ENCODE peak calls at places on chromosome 17, in six cellular contexts. One of them, this sample, is unnamed.

GRCh38 chr17:34613064-34614019 is 34.0 kb downstream of the TMEM132E start:
- DNase-seq in breast epithelium: peak
- DNase-seq in AG10803: no peak
- DNase-seq in heart left ventricle: no peak
- DNase-seq in adipocyte: no peak
- DNase-seq in ascending aorta: no peak
- DNase-seq in this sample: no peak

GRCh38 chr17:64120159-64120558 is 9.8 kb downstream of the ERN1 start:
- DNase-seq in breast epithelium: no peak
- DNase-seq in AG10803: no peak
- DNase-seq in heart left ventricle: no peak
- DNase-seq in adipocyte: no peak
- DNase-seq in ascending aorta: no peak
- DNase-seq in this sample: no peak

GRCh38 chr17:72707881-72708280 is 384.6 kb downstream of the SLC39A11 start:
- DNase-seq in breast epithelium: no peak
- DNase-seq in AG10803: no peak
- DNase-seq in heart left ventricle: no peak
- DNase-seq in adipocyte: no peak
- DNase-seq in ascending aorta: no peak
- DNase-seq in this sample: no peak

GRCh38 chr17:68910256-68910705 is 44.9 kb downstream of the ABCA8 start:
- DNase-seq in breast epithelium: no peak
- DNase-seq in AG10803: no peak
- DNase-seq in heart left ventricle: no peak
- DNase-seq in adipocyte: no peak
- DNase-seq in ascending aorta: no peak
- DNase-seq in this sample: peak

GRCh38 chr17:15185625-15185991 is 79.5 kb downstream of the PMP22 start:
- DNase-seq in breast epithelium: no peak
- DNase-seq in AG10803: peak
- DNase-seq in heart left ventricle: no peak
- DNase-seq in adipocyte: peak
- DNase-seq in ascending aorta: peak
- DNase-seq in this sample: peak

GRCh38 chr17:45270828-45271418 is 9.0 kb upstream of the SPATA32 start:
- DNase-seq in breast epithelium: no peak
- DNase-seq in AG10803: no peak
- DNase-seq in heart left ventricle: no peak
- DNase-seq in adipocyte: no peak
- DNase-seq in ascending aorta: no peak
- DNase-seq in this sample: no peak

GRCh38 chr17:82767041-82767754 is 15.3 kb downstream of the TBCD start:
- DNase-seq in breast epithelium: no peak
- DNase-seq in AG10803: peak
- DNase-seq in heart left ventricle: no peak
- DNase-seq in adipocyte: peak
- DNase-seq in ascending aorta: no peak
- DNase-seq in this sample: no peak

GRCh38 chr17:48995871-48996695 is 1.1 kb upstream of the IGF2BP1 start:
- DNase-seq in breast epithelium: no peak
- DNase-seq in AG10803: no peak
- DNase-seq in heart left ventricle: no peak
- DNase-seq in adipocyte: peak
- DNase-seq in ascending aorta: no peak
- DNase-seq in this sample: no peak

GRCh38 chr17:75079023-75079373 is 8.8 kb upstream of the SLC16A5 start:
- DNase-seq in breast epithelium: peak
- DNase-seq in AG10803: no peak
- DNase-seq in heart left ventricle: no peak
- DNase-seq in adipocyte: no peak
- DNase-seq in ascending aorta: no peak
- DNase-seq in this sample: no peak

GRCh38 chr17:58312824-58313223 is 15.8 kb downstream of the TSPOAP1 start:
- DNase-seq in breast epithelium: no peak
- DNase-seq in AG10803: no peak
- DNase-seq in heart left ventricle: no peak
- DNase-seq in adipocyte: no peak
- DNase-seq in ascending aorta: no peak
- DNase-seq in this sample: no peak

GRCh38 chr17:80432350-80432955 is 17.5 kb downstream of the ENDOV start:
- DNase-seq in breast epithelium: no peak
- DNase-seq in AG10803: no peak
- DNase-seq in heart left ventricle: peak
- DNase-seq in adipocyte: no peak
- DNase-seq in ascending aorta: no peak
- DNase-seq in this sample: no peak

GRCh38 chr17:36652716-36653115 is 51.3 kb downstream of the MRM1 start:
- DNase-seq in breast epithelium: no peak
- DNase-seq in AG10803: no peak
- DNase-seq in heart left ventricle: no peak
- DNase-seq in adipocyte: no peak
- DNase-seq in ascending aorta: no peak
- DNase-seq in this sample: no peak

GRCh38 chr17:58640202-58640601 is 51.6 kb downstream of the TEX14 start:
- DNase-seq in breast epithelium: no peak
- DNase-seq in AG10803: no peak
- DNase-seq in heart left ventricle: no peak
- DNase-seq in adipocyte: no peak
- DNase-seq in ascending aorta: no peak
- DNase-seq in this sample: no peak

GRCh38 chr17:72588961-72589360 is 468.1 kb downstream of the SOX9 start:
- DNase-seq in breast epithelium: peak
- DNase-seq in AG10803: no peak
- DNase-seq in heart left ventricle: no peak
- DNase-seq in adipocyte: no peak
- DNase-seq in ascending aorta: no peak
- DNase-seq in this sample: no peak

GRCh38 chr17:40909755-40910154 is 24.7 kb upstream of the KRT20 start:
- DNase-seq in breast epithelium: no peak
- DNase-seq in AG10803: peak
- DNase-seq in heart left ventricle: no peak
- DNase-seq in adipocyte: peak
- DNase-seq in ascending aorta: no peak
- DNase-seq in this sample: no peak

GRCh38 chr17:81535007-81535328 is 6.8 kb downstream of the FSCN2 start:
- DNase-seq in breast epithelium: no peak
- DNase-seq in AG10803: no peak
- DNase-seq in heart left ventricle: no peak
- DNase-seq in adipocyte: no peak
- DNase-seq in ascending aorta: no peak
- DNase-seq in this sample: no peak

GRCh38 chr17:50468120-50469004 is at the start of gene CHAD:
- DNase-seq in breast epithelium: no peak
- DNase-seq in AG10803: no peak
- DNase-seq in heart left ventricle: no peak
- DNase-seq in adipocyte: peak
- DNase-seq in ascending aorta: no peak
- DNase-seq in this sample: no peak

GRCh38 chr17:54967621-54968258 is 714 bp downstream of the COX11 start:
- DNase-seq in breast epithelium: no peak
- DNase-seq in AG10803: peak
- DNase-seq in heart left ventricle: no peak
- DNase-seq in adipocyte: peak
- DNase-seq in ascending aorta: no peak
- DNase-seq in this sample: no peak

GRCh38 chr17:81140695-81141094 is 24.6 kb upstream of the PVALEF start:
- DNase-seq in breast epithelium: no peak
- DNase-seq in AG10803: no peak
- DNase-seq in heart left ventricle: no peak
- DNase-seq in adipocyte: no peak
- DNase-seq in ascending aorta: no peak
- DNase-seq in this sample: no peak

GRCh38 chr17:22669721-22670120 is 977.4 kb downstream of the KCNJ18 start:
- DNase-seq in breast epithelium: no peak
- DNase-seq in AG10803: no peak
- DNase-seq in heart left ventricle: no peak
- DNase-seq in adipocyte: no peak
- DNase-seq in ascending aorta: no peak
- DNase-seq in this sample: no peak

GRCh38 chr17:58621174-58621573 is 70.7 kb downstream of the TEX14 start:
- DNase-seq in breast epithelium: no peak
- DNase-seq in AG10803: no peak
- DNase-seq in heart left ventricle: no peak
- DNase-seq in adipocyte: no peak
- DNase-seq in ascending aorta: no peak
- DNase-seq in this sample: no peak

GRCh38 chr17:6546069-6546718 is 10.2 kb downstream of the PITPNM3 start:
- DNase-seq in breast epithelium: no peak
- DNase-seq in AG10803: peak
- DNase-seq in heart left ventricle: no peak
- DNase-seq in adipocyte: no peak
- DNase-seq in ascending aorta: no peak
- DNase-seq in this sample: no peak

GRCh38 chr17:79012563-79013134 is 3.1 kb upstream of the CANT1 start:
- DNase-seq in breast epithelium: no peak
- DNase-seq in AG10803: no peak
- DNase-seq in heart left ventricle: no peak
- DNase-seq in adipocyte: no peak
- DNase-seq in ascending aorta: no peak
- DNase-seq in this sample: peak

GRCh38 chr17:79011451-79012147 is 2.0 kb upstream of the CANT1 start:
- DNase-seq in breast epithelium: no peak
- DNase-seq in AG10803: peak
- DNase-seq in heart left ventricle: no peak
- DNase-seq in adipocyte: no peak
- DNase-seq in ascending aorta: no peak
- DNase-seq in this sample: no peak

GRCh38 chr17:79008666-79009387 is 737 bp downstream of the CANT1 start:
- DNase-seq in breast epithelium: no peak
- DNase-seq in AG10803: no peak
- DNase-seq in heart left ventricle: no peak
- DNase-seq in adipocyte: no peak
- DNase-seq in ascending aorta: no peak
- DNase-seq in this sample: no peak

GRCh38 chr17:79009397-79010303 is at the start of gene CANT1:
- DNase-seq in breast epithelium: peak
- DNase-seq in AG10803: peak
- DNase-seq in heart left ventricle: peak
- DNase-seq in adipocyte: peak
- DNase-seq in ascending aorta: no peak
- DNase-seq in this sample: peak

GRCh38 chr17:79010304-79010646 is 711 bp upstream of the CANT1 start:
- DNase-seq in breast epithelium: no peak
- DNase-seq in AG10803: no peak
- DNase-seq in heart left ventricle: peak
- DNase-seq in adipocyte: no peak
- DNase-seq in ascending aorta: no peak
- DNase-seq in this sample: no peak
- H3K4me3 ChIP-seq in breast epithelium: peak
- H3K4me3 ChIP-seq in AG10803: peak
- H3K4me3 ChIP-seq in heart left ventricle: peak
- H3K4me3 ChIP-seq in adipocyte: peak
- H3K4me3 ChIP-seq in ascending aorta: peak
- H3K4me3 ChIP-seq in this sample: peak

DNA sequence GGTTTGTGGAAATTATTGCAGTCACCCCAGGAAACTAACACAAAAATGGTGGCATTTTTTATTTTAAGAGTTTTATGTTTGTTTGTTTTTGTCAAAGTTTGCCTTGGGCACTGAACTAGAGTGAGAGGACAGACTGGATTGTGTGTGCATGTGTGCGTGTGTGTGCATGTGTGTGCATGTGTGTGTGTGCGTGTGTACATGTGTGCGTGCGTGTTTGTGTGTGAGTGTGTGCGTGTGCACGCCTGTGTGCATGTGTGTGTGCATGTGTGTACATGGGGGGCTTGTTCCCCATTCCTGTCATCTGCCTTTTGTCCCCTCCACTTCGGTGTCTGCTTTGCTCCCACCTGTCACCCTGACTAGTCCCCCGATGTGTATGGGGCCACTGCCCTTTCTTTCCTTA is 32.5 kb downstream of the MGAT5B start:
- DNase-seq in breast epithelium: no peak
- DNase-seq in AG10803: no peak
- DNase-seq in heart left ventricle: no peak
- DNase-seq in adipocyte: no peak
- DNase-seq in ascending aorta: no peak
- DNase-seq in this sample: no peak
- H3K4me3 ChIP-seq in breast epithelium: no peak
- H3K4me3 ChIP-seq in AG10803: no peak
- H3K4me3 ChIP-seq in heart left ventricle: no peak
- H3K4me3 ChIP-seq in adipocyte: no peak
- H3K4me3 ChIP-seq in ascending aorta: no peak
- H3K4me3 ChIP-seq in this sample: no peak

GRCh38 chr17:4536259-4536741 is 18.9 kb downstream of the MYBBP1A start:
- DNase-seq in breast epithelium: no peak
- DNase-seq in AG10803: no peak
- DNase-seq in heart left ventricle: peak
- DNase-seq in adipocyte: no peak
- DNase-seq in ascending aorta: no peak
- DNase-seq in this sample: no peak
- H3K4me3 ChIP-seq in breast epithelium: peak
- H3K4me3 ChIP-seq in AG10803: no peak
- H3K4me3 ChIP-seq in heart left ventricle: no peak
- H3K4me3 ChIP-seq in adipocyte: no peak
- H3K4me3 ChIP-seq in ascending aorta: no peak
- H3K4me3 ChIP-seq in this sample: no peak

GRCh38 chr17:11240041-11240801 is 792 bp upstream of the SHISA6 start:
- DNase-seq in breast epithelium: no peak
- DNase-seq in AG10803: no peak
- DNase-seq in heart left ventricle: no peak
- DNase-seq in adipocyte: no peak
- DNase-seq in ascending aorta: no peak
- DNase-seq in this sample: no peak

GRCh38 chr17:11240841-11241610 is at the start of gene SHISA6:
- DNase-seq in breast epithelium: no peak
- DNase-seq in AG10803: no peak
- DNase-seq in heart left ventricle: no peak
- DNase-seq in adipocyte: no peak
- DNase-seq in ascending aorta: no peak
- DNase-seq in this sample: no peak

GRCh38 chr17:11239379-11239970 is 1.5 kb upstream of the SHISA6 start:
- DNase-seq in breast epithelium: no peak
- DNase-seq in AG10803: no peak
- DNase-seq in heart left ventricle: no peak
- DNase-seq in adipocyte: no peak
- DNase-seq in ascending aorta: no peak
- DNase-seq in this sample: no peak

GRCh38 chr17:11238710-11239109 is 2.3 kb upstream of the SHISA6 start:
- DNase-seq in breast epithelium: no peak
- DNase-seq in AG10803: no peak
- DNase-seq in heart left ventricle: no peak
- DNase-seq in adipocyte: no peak
- DNase-seq in ascending aorta: no peak
- DNase-seq in this sample: no peak

DNA sequence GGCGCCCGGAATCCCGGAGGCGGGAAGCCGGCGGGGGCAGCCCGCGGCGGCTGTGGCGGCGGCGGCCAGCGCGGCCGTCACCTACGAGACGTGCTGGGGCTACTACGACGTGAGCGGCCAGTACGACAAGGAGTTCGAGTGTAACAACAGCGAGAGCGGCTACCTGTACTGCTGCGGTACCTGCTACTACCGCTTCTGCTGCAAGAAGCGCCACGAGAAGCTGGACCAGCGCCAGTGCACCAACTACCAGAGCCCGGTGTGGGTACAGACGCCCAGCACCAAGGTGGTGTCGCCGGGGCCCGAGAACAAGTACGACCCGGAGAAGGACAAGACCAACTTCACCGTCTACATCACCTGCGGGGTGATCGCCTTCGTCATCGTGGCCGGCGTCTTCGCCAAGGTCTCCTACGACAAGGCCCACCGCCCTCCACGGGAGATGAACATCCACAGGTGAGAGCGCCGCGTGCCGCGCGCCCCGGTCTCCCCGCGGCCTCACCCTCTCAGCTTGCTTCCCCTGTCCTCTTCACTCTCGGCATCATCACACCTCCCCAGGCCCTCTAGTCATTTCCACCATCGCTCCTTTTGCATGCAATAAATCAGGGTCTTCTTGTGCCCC is 706 bp downstream of the SHISA6 start:
- DNase-seq in breast epithelium: no peak
- DNase-seq in AG10803: no peak
- DNase-seq in heart left ventricle: no peak
- DNase-seq in adipocyte: no peak
- DNase-seq in ascending aorta: no peak
- DNase-seq in this sample: no peak
- H3K4me3 ChIP-seq in breast epithelium: peak
- H3K4me3 ChIP-seq in AG10803: no peak
- H3K4me3 ChIP-seq in heart left ventricle: no peak
- H3K4me3 ChIP-seq in adipocyte: no peak
- H3K4me3 ChIP-seq in ascending aorta: no peak
- H3K4me3 ChIP-seq in this sample: no peak

This sample was measured in gastrocnemius medialis.